ENCODE peak calls at places on chromosomes 4 and X, in four cellular contexts. One of them, this sample, is unnamed.
A peak's percentile ranks its signal among the peaks of the same experiment; 100 is the strongest.

GRCh38 chr4:186400676-186401075 is 134.7 kb downstream of the F11 start:
- DNase-seq in spleen: no peak
- DNase-seq in lung: no peak
- DNase-seq in upper lobe of right lung: no peak
- DNase-seq in this sample: no peak

GRCh38 chr4:173214661-173215060 is 46.0 kb downstream of the GALNT7 start:
- DNase-seq in spleen: no peak
- DNase-seq in lung: no peak
- DNase-seq in upper lobe of right lung: no peak
- DNase-seq in this sample: peak; percentile 53

GRCh38 chrX:43953218-43953617 is 20.0 kb downstream of the NDP start:
- DNase-seq in spleen: no peak
- DNase-seq in lung: no peak
- DNase-seq in upper lobe of right lung: no peak
- DNase-seq in this sample: peak; percentile 66

GRCh38 chr4:99300934-99301333 is 10.1 kb upstream of the ADH1A start:
- DNase-seq in spleen: no peak
- DNase-seq in lung: peak; percentile 84
- DNase-seq in upper lobe of right lung: peak; percentile 72
- DNase-seq in this sample: peak; percentile 98

GRCh38 chrX:150873616-150874015 is 24.9 kb downstream of the CD99L2 start:
- DNase-seq in spleen: no peak
- DNase-seq in lung: no peak
- DNase-seq in upper lobe of right lung: no peak
- DNase-seq in this sample: peak; percentile 38

GRCh38 chr4:39975488-39976089 is 2.1 kb downstream of the PDS5A start:
- DNase-seq in spleen: no peak
- DNase-seq in lung: no peak
- DNase-seq in upper lobe of right lung: no peak
- DNase-seq in this sample: peak; percentile 78

GRCh38 chrX:64192673-64193072 is 12.8 kb downstream of the AMER1 start:
- DNase-seq in spleen: no peak
- DNase-seq in lung: no peak
- DNase-seq in upper lobe of right lung: no peak
- DNase-seq in this sample: no peak

GRCh38 chr4:159111417-159111816 is 8.5 kb downstream of the RAPGEF2 start:
- DNase-seq in spleen: no peak
- DNase-seq in lung: no peak
- DNase-seq in upper lobe of right lung: no peak
- DNase-seq in this sample: no peak

GRCh38 chr4:14880805-14881204 is 121.5 kb upstream of the CPEB2 start:
- DNase-seq in spleen: no peak
- DNase-seq in lung: no peak
- DNase-seq in upper lobe of right lung: no peak
- DNase-seq in this sample: no peak

GRCh38 chr4:85697864-85698263 is 222.9 kb downstream of the ARHGAP24 start:
- DNase-seq in spleen: no peak
- DNase-seq in lung: no peak
- DNase-seq in upper lobe of right lung: no peak
- DNase-seq in this sample: no peak

GRCh38 chrX:149540133-149540620 is 635 bp upstream of the EOLA1 start:
- DNase-seq in spleen: peak; percentile 95
- DNase-seq in lung: peak; percentile 90
- DNase-seq in upper lobe of right lung: peak; percentile 95
- DNase-seq in this sample: peak; percentile 80

GRCh38 chr4:97836662-97837061 is 306.6 kb downstream of the STPG2 start:
- DNase-seq in spleen: no peak
- DNase-seq in lung: no peak
- DNase-seq in upper lobe of right lung: no peak
- DNase-seq in this sample: no peak

GRCh38 chr4:125789018-125789417 is 474.3 kb downstream of the FAT4 start:
- DNase-seq in spleen: no peak
- DNase-seq in lung: no peak
- DNase-seq in upper lobe of right lung: no peak
- DNase-seq in this sample: peak; percentile 10

GRCh38 chrX:153945956-153946909 is 1.8 kb upstream of the RENBP start:
- DNase-seq in spleen: no peak
- DNase-seq in lung: no peak
- DNase-seq in upper lobe of right lung: no peak
- DNase-seq in this sample: no peak

DNA sequence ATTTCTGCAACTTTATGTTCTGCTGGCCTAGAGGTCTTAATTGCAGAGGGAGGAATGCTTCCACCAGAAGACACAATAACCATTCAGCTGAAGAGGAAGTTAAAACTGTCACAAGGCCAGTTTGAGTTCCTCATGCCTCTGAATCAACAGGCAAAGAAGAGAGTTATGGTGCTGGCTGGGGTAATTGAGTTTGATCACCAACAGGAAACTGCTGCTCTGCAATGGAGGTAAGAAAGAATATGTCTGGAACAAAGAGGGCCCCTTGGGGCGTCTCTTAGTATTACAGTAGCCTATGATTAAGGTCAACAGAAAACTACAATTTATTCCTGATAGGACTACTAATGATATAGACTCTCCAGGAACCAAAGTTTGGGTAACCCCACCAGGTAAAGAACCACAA is 744.0 kb downstream of the FSTL5 start:
- DNase-seq in spleen: no peak
- DNase-seq in lung: no peak
- DNase-seq in upper lobe of right lung: no peak
- DNase-seq in this sample: no peak
- TF ChIP-seq CTCF in spleen: no peak
- TF ChIP-seq CTCF in lung: no peak
- TF ChIP-seq CTCF in upper lobe of right lung: no peak
- TF ChIP-seq CTCF in this sample: no peak

GRCh38 chrX:87518504-87518903 is 902 bp downstream of the KLHL4 start:
- DNase-seq in spleen: no peak
- DNase-seq in lung: no peak
- DNase-seq in upper lobe of right lung: no peak
- DNase-seq in this sample: peak; percentile 30
- H3K4me3 ChIP-seq in spleen: no peak overlapping the region
- H3K4me3 ChIP-seq in lung: no peak overlapping the region
- H3K4me3 ChIP-seq in upper lobe of right lung: peak overlapping the region; percentile 19
- H3K4me3 ChIP-seq in this sample: peak overlapping the region; percentile 39

GRCh38 chr4:52586069-52586468 is 73.0 kb downstream of the USP46 start:
- DNase-seq in spleen: no peak
- DNase-seq in lung: no peak
- DNase-seq in upper lobe of right lung: no peak
- DNase-seq in this sample: no peak

GRCh38 chr4:52592287-52592686 is 66.8 kb downstream of the USP46 start:
- DNase-seq in spleen: no peak
- DNase-seq in lung: no peak
- DNase-seq in upper lobe of right lung: no peak
- DNase-seq in this sample: peak; percentile 16

GRCh38 chr4:52585379-52585778 is 73.7 kb downstream of the USP46 start:
- DNase-seq in spleen: no peak
- DNase-seq in lung: no peak
- DNase-seq in upper lobe of right lung: no peak
- DNase-seq in this sample: no peak

GRCh38 chr4:52588771-52589591 is 70.1 kb downstream of the USP46 start:
- DNase-seq in spleen: no peak
- DNase-seq in lung: no peak
- DNase-seq in upper lobe of right lung: no peak
- DNase-seq in this sample: peak; percentile 73

DNA sequence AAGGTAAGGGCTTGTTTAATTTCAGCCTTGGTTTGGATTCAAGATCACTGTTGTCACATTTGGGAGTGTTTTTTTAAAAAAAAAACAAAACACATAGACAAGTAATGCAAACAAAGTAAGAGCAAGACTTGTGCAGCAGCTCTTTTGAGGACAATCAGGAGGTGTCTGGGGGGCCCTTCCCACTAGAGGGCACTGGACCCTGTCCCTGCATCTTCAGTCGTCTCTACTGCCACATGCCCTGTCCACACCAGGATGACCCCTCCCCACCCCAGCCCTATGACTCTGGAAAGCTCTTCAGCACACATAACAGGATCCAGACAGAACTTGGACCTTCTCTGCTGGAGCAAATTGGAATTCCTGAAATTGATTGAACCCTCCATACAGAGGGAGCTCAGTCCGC is 71.0 kb downstream of the USP46 start:
- DNase-seq in spleen: no peak
- DNase-seq in lung: no peak
- DNase-seq in upper lobe of right lung: no peak
- DNase-seq in this sample: peak; percentile 22
- TF ChIP-seq CTCF in spleen: no peak
- TF ChIP-seq CTCF in lung: no peak
- TF ChIP-seq CTCF in upper lobe of right lung: peak; percentile 51
- TF ChIP-seq CTCF in this sample: peak; percentile 46

DNA sequence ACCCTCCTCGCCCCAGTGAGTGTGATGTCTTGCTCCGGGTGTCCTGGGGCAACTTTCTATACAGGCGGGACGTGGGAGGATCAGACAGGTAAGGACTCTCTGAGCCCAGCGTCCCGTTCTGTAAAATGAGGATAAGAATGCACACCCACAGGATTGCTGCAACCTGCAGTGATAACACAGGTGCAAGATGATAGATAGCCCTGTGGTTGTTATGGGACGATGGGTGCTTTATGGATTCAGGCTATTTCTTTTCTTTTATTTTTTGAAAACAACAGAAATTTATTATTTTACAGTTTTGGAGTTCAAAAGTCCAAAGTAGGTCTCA is 28.6 kb downstream of the BEX3 start:
- DNase-seq in spleen: no peak
- DNase-seq in lung: no peak
- DNase-seq in upper lobe of right lung: no peak
- DNase-seq in this sample: no peak
- H3K4me3 ChIP-seq in spleen: peak overlapping the region; percentile 13
- H3K4me3 ChIP-seq in lung: no peak overlapping the region
- H3K4me3 ChIP-seq in upper lobe of right lung: peak overlapping the region; percentile 49
- H3K4me3 ChIP-seq in this sample: peak overlapping the region; percentile 73

DNA sequence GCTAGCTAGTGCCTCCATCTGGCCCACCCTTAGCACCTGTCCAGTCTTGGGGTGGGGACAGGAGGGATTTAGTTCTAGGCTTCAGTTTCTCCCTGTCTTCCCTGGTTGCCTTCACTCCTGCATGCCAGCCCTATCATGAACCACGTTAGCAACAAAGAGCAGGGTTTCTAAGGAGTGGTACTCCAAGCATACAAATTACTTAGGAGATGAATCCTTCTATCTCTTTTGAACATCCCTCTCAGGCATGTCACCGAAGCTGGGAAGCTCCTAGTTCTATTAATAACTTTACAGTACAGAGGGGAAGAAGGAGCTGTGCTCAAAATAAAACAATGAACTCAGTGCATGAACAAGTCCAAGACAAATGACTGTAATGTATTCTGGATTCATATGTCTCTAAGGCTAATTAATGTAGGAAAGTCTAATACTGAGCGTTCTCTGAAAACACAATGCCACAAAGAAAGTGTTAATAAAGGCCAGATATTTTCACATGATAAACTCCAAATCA is 450.6 kb upstream of the RASGEF1B start:
- DNase-seq in spleen: no peak
- DNase-seq in lung: no peak
- DNase-seq in upper lobe of right lung: no peak
- DNase-seq in this sample: no peak
- TF ChIP-seq CTCF in spleen: no peak
- TF ChIP-seq CTCF in lung: no peak
- TF ChIP-seq CTCF in upper lobe of right lung: no peak
- TF ChIP-seq CTCF in this sample: no peak

GRCh38 chr4:75547647-75548387 is 8.0 kb upstream of the ODAPH start:
- DNase-seq in spleen: no peak
- DNase-seq in lung: no peak
- DNase-seq in upper lobe of right lung: no peak
- DNase-seq in this sample: peak; percentile 17
- H3K4me3 ChIP-seq in spleen: no peak overlapping the region
- H3K4me3 ChIP-seq in lung: no peak overlapping the region
- H3K4me3 ChIP-seq in upper lobe of right lung: no peak overlapping the region
- H3K4me3 ChIP-seq in this sample: no peak overlapping the region

This sample was measured in fibroblast of mammary gland.